ENCODE peak calls at places on chromosomes 1 and 21, in eight cellular contexts. K, H, L, J, E, Y, B and Z are unnamed samples. For H3K4me1, the result is how much of the 10 kb centered on the place peaks cover.

GRCh38 chr21:43824250-43824882 is 35.0 kb downstream of the RRP1 start:
- DNase-seq in K (no peak), H (no peak), L (no peak), J (peak), E (no peak), Y (peak), B (no peak), Z (no peak)

GRCh38 chr1:179917601-179918429 is 35.7 kb downstream of the TOR1AIP1 start:
- DNase-seq in K (no peak), H (no peak), L (no peak), J (no peak), E (no peak), Y (no peak), B (no peak), Z (no peak)

GRCh38 chr1:65769621-65770020 is 23.1 kb upstream of the PDE4B start:
- DNase-seq in K (no peak), H (no peak), L (no peak), J (no peak), E (no peak), Y (no peak), B (no peak), Z (no peak)

GRCh38 chr1:233441981-233442380 is 114.5 kb downstream of the MAP3K21 start:
- DNase-seq in K (no peak), H (no peak), L (no peak), J (no peak), E (no peak), Y (no peak), B (no peak), Z (no peak)

GRCh38 chr1:59816318-59816878 is 1.6 kb downstream of the HOOK1 start:
- DNase-seq in K (no peak), H (no peak), L (no peak), J (no peak), E (no peak), Y (no peak), B (no peak), Z (no peak)

GRCh38 chr1:245375789-245376188 is 221.0 kb downstream of the KIF26B start:
- DNase-seq in K (no peak), H (no peak), L (no peak), J (no peak), E (no peak), Y (no peak), B (no peak), Z (no peak)

GRCh38 chr1:941588-942383 is 17.3 kb downstream of the NOC2L start:
- DNase-seq in K (peak), H (peak), L (peak), J (peak), E (no peak), Y (peak), B (peak), Z (peak)

GRCh38 chr1:228212415-228212965 is 4.6 kb downstream of the OBSCN start:
- DNase-seq in K (no peak), H (no peak), L (no peak), J (peak), E (peak), Y (no peak), B (no peak), Z (no peak)

GRCh38 chr1:212234431-212235298 is 50.5 kb upstream of the PPP2R5A start:
- DNase-seq in K (peak), H (peak), L (peak), J (no peak), E (no peak), Y (peak), B (peak), Z (peak)

GRCh38 chr1:216388558-216388957 is 34.7 kb downstream of the USH2A start:
- DNase-seq in K (no peak), H (no peak), L (no peak), J (no peak), E (no peak), Y (no peak), B (no peak), Z (no peak)

GRCh38 chr1:3610165-3610822 is 1.0 kb downstream of the MEGF6 start:
- DNase-seq in K (no peak), H (no peak), L (no peak), J (peak), E (no peak), Y (no peak), B (no peak), Z (no peak)

GRCh38 chr1:208781391-208782035 is 537.3 kb upstream of the PLXNA2 start:
- DNase-seq in K (no peak), H (no peak), L (no peak), J (no peak), E (no peak), Y (no peak), B (no peak), Z (no peak)

GRCh38 chr1:5379176-5379759 is 613.0 kb downstream of the NPHP4 start:
- DNase-seq in K (no peak), H (no peak), L (no peak), J (no peak), E (no peak), Y (no peak), B (no peak), Z (no peak)

GRCh38 chr21:42581676-42582371 is 68.2 kb downstream of the SLC37A1 start:
- DNase-seq in K (no peak), H (no peak), L (no peak), J (peak), E (peak), Y (no peak), B (no peak), Z (no peak)

GRCh38 chr1:150535511-150536281 is 13.5 kb upstream of the ADAMTSL4 start:
- DNase-seq in K (no peak), H (peak), L (no peak), J (no peak), E (peak), Y (peak), B (no peak), Z (no peak)

GRCh38 chr1:11898831-11899467 is 27.3 kb downstream of the KIAA2013 start:
- DNase-seq in K (no peak), H (no peak), L (no peak), J (peak), E (no peak), Y (no peak), B (no peak), Z (no peak)

GRCh38 chr1:226945858-226946245 is 5.8 kb downstream of the COQ8A start:
- DNase-seq in K (no peak), H (no peak), L (no peak), J (no peak), E (no peak), Y (no peak), B (no peak), Z (no peak)

GRCh38 chr1:6489799-6490180 is 1.7 kb downstream of the PLEKHG5 start:
- DNase-seq in K (peak), H (no peak), L (peak), J (peak), E (peak), Y (peak), B (peak), Z (peak)

GRCh38 chr1:230681599-230681998 is 32.3 kb downstream of the AGT start:
- DNase-seq in K (no peak), H (peak), L (no peak), J (no peak), E (no peak), Y (peak), B (peak), Z (no peak)

GRCh38 chr1:4124631-4125145 is 224.6 kb upstream of the C1orf174 start:
- DNase-seq in K (no peak), H (no peak), L (no peak), J (no peak), E (peak), Y (no peak), B (no peak), Z (no peak)

GRCh38 chr1:216937491-216937890 is 214.3 kb upstream of the ESRRG start:
- DNase-seq in K (no peak), H (no peak), L (no peak), J (no peak), E (no peak), Y (no peak), B (no peak), Z (no peak)

GRCh38 chr1:115454835-115455511 is 116.9 kb upstream of the NGF start:
- DNase-seq in K (peak), H (no peak), L (peak), J (no peak), E (no peak), Y (no peak), B (no peak), Z (peak)

GRCh38 chr1:245290836-245291235 is 136.1 kb downstream of the KIF26B start:
- DNase-seq in K (no peak), H (no peak), L (no peak), J (no peak), E (no peak), Y (no peak), B (no peak), Z (no peak)

GRCh38 chr1:109185357-109185756 is 28.4 kb upstream of the SARS1 start:
- DNase-seq in K (no peak), H (no peak), L (no peak), J (no peak), E (no peak), Y (no peak), B (no peak), Z (no peak)

GRCh38 chr1:22132517-22133235 is 10.2 kb downstream of the WNT4 start:
- DNase-seq in K (no peak), H (no peak), L (no peak), J (no peak), E (no peak), Y (no peak), B (no peak), Z (no peak)

GRCh38 chr1:108009603-108010195 is 44.7 kb upstream of the VAV3 start:
- DNase-seq in K (no peak), H (peak), L (no peak), J (no peak), E (no peak), Y (no peak), B (no peak), Z (no peak)

GRCh38 chr1:196361112-196361714 is 247.0 kb downstream of the KCNT2 start:
- DNase-seq in K (no peak), H (no peak), L (no peak), J (no peak), E (no peak), Y (peak), B (no peak), Z (no peak)

GRCh38 chr1:32981003-32981909 is 16.6 kb upstream of the RNF19B start:
- DNase-seq in K (no peak), H (peak), L (peak), J (no peak), E (peak), Y (peak), B (peak), Z (peak)

GRCh38 chr1:234069760-234070159 is 165.3 kb downstream of the SLC35F3 start:
- DNase-seq in K (no peak), H (no peak), L (no peak), J (no peak), E (no peak), Y (peak), B (no peak), Z (no peak)

GRCh38 chr1:91714867-91715381 is 171.0 kb downstream of the TGFBR3 start:
- DNase-seq in K (no peak), H (no peak), L (no peak), J (no peak), E (no peak), Y (no peak), B (no peak), Z (no peak)

GRCh38 chr1:36953061-36953460 is 81.3 kb downstream of the GRIK3 start:
- DNase-seq in K (no peak), H (no peak), L (no peak), J (no peak), E (no peak), Y (no peak), B (no peak), Z (no peak)

GRCh38 chr1:37177230-37177864 is 143.0 kb upstream of the GRIK3 start:
- DNase-seq in K (no peak), H (no peak), L (no peak), J (no peak), E (no peak), Y (peak), B (no peak), Z (no peak)

GRCh38 chr1:21277178-21277577 is 13.1 kb downstream of the ECE1 start:
- DNase-seq in K (peak), H (no peak), L (no peak), J (no peak), E (no peak), Y (no peak), B (no peak), Z (peak)

GRCh38 chr1:3306583-3307285 is 147.7 kb upstream of the ARHGEF16 start:
- DNase-seq in K (no peak), H (peak), L (no peak), J (no peak), E (no peak), Y (no peak), B (no peak), Z (no peak)

GRCh38 chr1:1367238-1367796 is 7.7 kb downstream of the AURKAIP1 start:
- DNase-seq in K (no peak), H (peak), L (no peak), J (no peak), E (no peak), Y (no peak), B (no peak), Z (no peak)

DNA sequence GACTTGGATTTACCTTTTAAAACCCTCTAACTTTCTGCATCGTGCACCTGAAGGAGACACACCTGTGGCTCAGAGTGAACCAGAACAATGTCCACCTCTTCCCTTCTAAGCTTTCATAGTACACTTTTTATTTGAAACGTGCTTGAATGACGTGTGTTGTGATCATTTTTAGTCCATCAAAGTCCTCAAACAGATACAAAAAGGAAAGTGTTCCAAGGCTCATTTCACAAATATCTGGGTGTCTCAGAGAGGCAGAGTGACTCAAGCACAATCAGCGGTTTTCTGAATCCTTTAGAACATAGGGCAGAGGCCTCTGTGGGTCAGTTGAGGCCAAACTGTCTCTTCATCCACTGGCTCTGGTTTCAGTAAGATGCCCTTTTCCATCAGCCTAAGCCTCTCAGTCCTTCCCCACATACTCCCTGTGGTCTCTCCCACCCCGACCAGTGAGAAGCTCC is 49.7 kb downstream of the TOMM20 start:
- DNase-seq in K (no peak), H (peak), L (no peak), J (no peak), E (no peak), Y (peak), B (no peak), Z (no peak)
- H3K4me1 ChIP-seq in K (half or more), H (half or more), L (under half), J (half or more), E (half or more), Y (half or more), B (under half), Z (half or more)

DNA sequence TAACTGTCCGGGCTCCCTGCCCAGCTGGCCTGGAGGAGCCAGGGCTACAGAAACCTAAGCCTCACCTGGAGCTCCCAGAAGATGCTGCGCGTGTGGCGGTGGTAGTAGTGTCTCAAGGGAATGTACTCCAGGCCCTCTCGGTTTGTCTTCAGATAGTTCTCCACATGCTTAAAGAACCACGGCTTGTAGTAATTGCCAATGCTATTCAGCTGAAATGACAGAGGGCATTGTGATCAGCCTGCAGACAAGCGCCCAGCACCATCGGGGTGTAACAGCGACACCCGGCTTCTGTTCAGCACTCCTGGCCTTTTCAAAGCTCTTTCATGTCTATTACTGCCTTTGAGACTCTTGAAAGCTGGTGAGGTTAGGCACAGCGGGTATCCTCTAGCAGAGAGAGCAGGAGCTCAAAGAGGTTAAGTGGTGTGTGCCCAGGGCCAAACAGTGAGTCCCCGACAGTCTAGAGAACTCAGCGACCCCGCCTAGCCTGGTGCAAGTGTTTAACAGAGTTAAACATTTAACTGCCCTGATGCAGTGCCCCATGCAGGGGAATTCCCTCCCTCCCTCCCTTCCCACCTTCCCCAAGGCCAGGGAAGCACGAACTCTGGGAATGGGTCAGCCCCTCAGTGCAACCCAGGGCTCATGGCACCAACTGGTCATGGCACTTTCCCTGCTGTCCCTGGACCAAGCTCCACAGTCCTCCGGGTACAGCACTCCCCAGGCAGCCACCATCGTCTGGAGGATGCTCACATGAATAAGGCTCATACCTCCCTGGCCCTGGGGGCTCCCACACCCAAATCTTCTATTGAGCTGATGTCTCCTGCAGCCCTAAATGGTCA is 21.5 kb downstream of the DHCR24 start:
- DNase-seq in K (no peak), H (no peak), L (no peak), J (no peak), E (no peak), Y (no peak), B (no peak), Z (no peak)
- TF ChIP-seq CTCF in K (no peak), H (no peak), L (no peak), J (no peak), E (no peak), Y (no peak), B (no peak), Z (no peak)

DNA sequence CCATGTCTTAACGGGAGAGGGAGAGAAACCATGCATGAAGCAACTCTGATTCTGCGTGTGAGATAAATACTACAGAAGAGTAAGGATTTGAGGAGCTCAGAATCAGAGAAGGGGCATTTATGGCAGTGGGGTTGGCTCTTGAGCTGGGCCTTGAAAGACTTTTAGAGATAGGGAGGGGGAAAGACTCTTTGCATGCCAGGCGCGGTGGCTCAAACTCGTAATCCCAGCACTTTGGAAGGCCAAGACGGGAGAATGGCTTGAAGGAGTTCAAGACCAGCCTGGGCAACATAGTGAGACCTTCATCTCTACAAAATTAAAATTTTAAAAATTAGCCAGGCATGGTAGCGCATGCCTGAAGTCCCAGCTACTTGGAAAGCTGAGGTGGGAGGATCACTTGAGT is 672 bp downstream of the ARMH1 start:
- DNase-seq in K (no peak), H (no peak), L (no peak), J (no peak), E (peak), Y (no peak), B (no peak), Z (no peak)
- H3K4me1 ChIP-seq in K (half or more), H (half or more), L (under half), J (under half), E (half or more), Y (under half), B (under half), Z (under half)

GRCh38 chr1:119279441-119280415 is 88.9 kb upstream of the HAO2 start:
- DNase-seq in K (no peak), H (peak), L (no peak), J (no peak), E (no peak), Y (peak), B (no peak), Z (no peak)

GRCh38 chr1:119275930-119276215 is 92.7 kb upstream of the HAO2 start:
- DNase-seq in K (no peak), H (no peak), L (no peak), J (no peak), E (no peak), Y (no peak), B (no peak), Z (no peak)

GRCh38 chr1:119275145-119275929 is 93.2 kb upstream of the HAO2 start:
- DNase-seq in K (no peak), H (peak), L (peak), J (no peak), E (no peak), Y (peak), B (peak), Z (peak)

GRCh38 chr1:119276558-119276957 is 92.0 kb upstream of the HAO2 start:
- DNase-seq in K (no peak), H (no peak), L (no peak), J (no peak), E (no peak), Y (peak), B (no peak), Z (no peak)
- TF ChIP-seq CTCF in K (no peak), H (peak), L (no peak), J (no peak), E (no peak), Y (no peak), B (no peak), Z (no peak)

DNA sequence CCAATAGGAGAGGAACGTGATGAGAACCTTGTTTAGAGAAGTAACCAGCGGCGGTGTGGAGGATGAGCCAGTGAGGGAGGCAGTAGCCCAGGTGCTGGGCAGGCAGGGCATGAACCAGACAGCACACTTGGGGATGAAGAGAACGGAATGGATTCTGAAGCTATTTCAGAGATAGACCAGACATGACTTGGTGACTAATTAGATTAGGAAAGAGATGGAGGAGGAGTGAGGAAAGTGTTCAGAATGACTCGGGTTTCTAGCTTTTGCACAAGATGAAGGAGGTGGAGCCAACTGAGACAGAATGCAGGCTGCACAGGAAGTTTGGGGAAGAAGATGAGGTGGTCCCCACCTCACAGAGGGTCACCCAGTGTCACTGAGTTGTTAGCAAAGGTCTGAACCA is 5.1 kb downstream of the PEF1 start:
- DNase-seq in K (no peak), H (peak), L (no peak), J (no peak), E (no peak), Y (no peak), B (no peak), Z (no peak)
- H3K4me1 ChIP-seq in K (half or more), H (under half), L (under half), J (half or more), E (half or more), Y (under half), B (under half), Z (half or more)

GRCh38 chr1:50878434-50878833 is 81.6 kb downstream of the FAF1 start:
- DNase-seq in K (no peak), H (no peak), L (no peak), J (no peak), E (no peak), Y (no peak), B (no peak), Z (no peak)

GRCh38 chr1:50879137-50879536 is 80.9 kb downstream of the FAF1 start:
- DNase-seq in K (no peak), H (no peak), L (no peak), J (no peak), E (no peak), Y (no peak), B (no peak), Z (no peak)

DNA sequence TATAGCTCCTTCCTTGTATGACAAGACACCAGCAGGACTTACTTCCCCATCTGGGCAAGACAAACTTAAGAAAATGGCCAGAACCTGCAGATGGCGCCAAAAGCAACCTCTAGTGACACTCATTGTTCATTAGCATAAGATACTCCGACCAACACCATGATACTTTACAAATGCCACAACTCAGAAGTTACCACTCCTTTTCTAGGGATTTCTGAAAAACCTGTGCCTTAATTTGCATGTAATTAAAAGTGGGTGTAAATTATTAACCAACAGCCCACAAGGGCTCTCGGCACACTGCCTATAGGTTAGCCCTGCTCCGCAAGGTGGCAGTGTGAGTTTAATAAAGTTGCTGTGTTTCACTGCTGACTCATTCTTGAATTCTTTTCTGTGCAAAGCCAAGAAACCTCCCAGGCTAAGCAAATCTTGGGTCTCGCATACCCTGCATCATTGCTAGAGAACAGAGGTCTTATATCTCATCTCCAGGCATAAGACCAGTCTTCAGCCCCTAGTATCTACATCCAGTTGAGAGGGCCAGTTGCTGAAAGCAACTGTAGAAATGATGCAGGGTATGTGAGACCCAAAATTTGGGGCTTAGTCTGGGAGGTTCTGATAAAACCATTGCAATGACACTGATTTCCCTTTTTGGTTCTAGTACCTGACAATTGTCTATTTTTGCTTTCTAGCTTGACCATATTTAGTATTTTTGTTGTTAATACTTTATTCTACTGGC is 86.4 kb downstream of the FAF1 start:
- DNase-seq in K (peak), H (peak), L (peak), J (no peak), E (peak), Y (peak), B (peak), Z (peak)
- TF ChIP-seq CTCF in K (peak), H (peak), L (peak), J (peak), E (peak), Y (peak), B (no peak), Z (peak)